ENCODE peak calls at places on chromosomes 11 and 22, in seven cellular contexts. F is transverse colon, R is prostate gland, W is GM23338, B is suprapubic skin, Z is K562, X is breast epithelium. U is an unnamed sample.

GRCh38 chr11:124867700-124868099 is 2.5 kb downstream of the ROBO3 start:
- DNase-seq in F (no peak), W (peak; percentile 74), R (no peak), X (no peak), Z (peak; percentile 50), B (no peak), U (no peak)

GRCh38 chr11:17351510-17352176 is at the start of gene NCR3LG1:
- DNase-seq in W (peak; percentile 77), F (peak; percentile 85), X (peak; percentile 26), B (peak; percentile 83), Z (peak; percentile 77), R (peak; percentile 23), U (peak; percentile 92)

GRCh38 chr11:132784441-132784840 is 747.9 kb downstream of the OPCML start:
- DNase-seq in F (no peak), B (no peak), X (no peak), W (no peak), Z (no peak), R (no peak), U (peak; percentile 77)

GRCh38 chr22:36599771-36600170 is 70.8 kb upstream of the EIF3D start:
- DNase-seq in F (no peak), W (no peak), X (no peak), B (no peak), Z (no peak), R (no peak), U (no peak)

GRCh38 chr22:49807780-49808708 is 19.6 kb downstream of the BRD1 start:
- DNase-seq in B (no peak), W (no peak), X (no peak), F (no peak), R (no peak), Z (peak; percentile 43), U (no peak)

GRCh38 chr11:97722065-97722464 is 1298.7 kb upstream of the CNTN5 start:
- DNase-seq in X (no peak), B (no peak), R (no peak), Z (no peak), F (no peak), W (no peak), U (no peak)

GRCh38 chr22:43411981-43412807 is at the start of gene MPPED1:
- DNase-seq in Z (no peak), X (no peak), B (no peak), R (no peak), W (peak; percentile 47), F (no peak), U (no peak)

GRCh38 chr22:36590441-36591056 is 61.6 kb upstream of the EIF3D start:
- DNase-seq in R (no peak), X (no peak), Z (no peak), F (no peak), W (no peak), B (no peak), U (no peak)

GRCh38 chr11:27285761-27286160 is 77.3 kb downstream of the CCDC34 start:
- DNase-seq in B (no peak), F (no peak), X (no peak), R (no peak), Z (no peak), W (no peak), U (no peak)

GRCh38 chr11:28666632-28667031 is 558.4 kb downstream of the METTL15 start:
- DNase-seq in W (no peak), F (no peak), Z (no peak), B (no peak), X (no peak), R (no peak), U (no peak)

GRCh38 chr11:113618360-113618759 is 87.7 kb downstream of the TMPRSS5 start:
- DNase-seq in Z (no peak), R (no peak), X (peak; percentile 45), F (no peak), W (no peak), B (no peak), U (no peak)

GRCh38 chr22:48335442-48336139 is 1492.1 kb downstream of the BRD1 start:
- DNase-seq in F (no peak), X (no peak), B (peak; percentile 70), W (no peak), Z (no peak), R (no peak), U (no peak)

GRCh38 chr11:60785136-60785535 is at the start of gene MS4A10:
- DNase-seq in W (no peak), B (no peak), R (no peak), Z (no peak), F (peak; percentile 62), X (no peak), U (no peak)

GRCh38 chr11:19822531-19822930 is 109.9 kb downstream of the NAV2 start:
- DNase-seq in R (no peak), W (no peak), Z (no peak), B (no peak), X (no peak), F (no peak), U (no peak)

GRCh38 chr11:31340903-31341572 is 28.5 kb downstream of the DCDC1 start:
- DNase-seq in X (no peak), Z (peak; percentile 20), R (no peak), F (no peak), W (peak; percentile 66), B (no peak), U (no peak)

GRCh38 chr11:60316317-60316716 is 10.7 kb upstream of the MS4A6E start:
- DNase-seq in W (no peak), R (no peak), B (no peak), Z (no peak), X (no peak), F (no peak), U (no peak)

GRCh38 chr11:46672381-46672839 is 28.0 kb downstream of the ARHGAP1 start:
- DNase-seq in B (peak; percentile 77), Z (no peak), X (no peak), F (no peak), W (no peak), R (no peak), U (no peak)

GRCh38 chr11:35403765-35404396 is 15.5 kb downstream of the SLC1A2 start:
- DNase-seq in Z (no peak), W (no peak), X (no peak), R (no peak), F (no peak), B (no peak), U (no peak)

GRCh38 chr11:116879789-116880402 is 42.5 kb upstream of the APOA1 start:
- DNase-seq in X (no peak), B (no peak), Z (peak; percentile 34), F (no peak), W (peak; percentile 81), R (peak; percentile 26), U (no peak)

GRCh38 chr22:26471522-26471921 is 12.1 kb downstream of the HPS4 start:
- DNase-seq in Z (no peak), X (no peak), B (no peak), W (no peak), F (no peak), R (no peak), U (no peak)

GRCh38 chr11:91538065-91538464 is 686.6 kb upstream of the FAT3 start:
- DNase-seq in W (no peak), X (no peak), R (no peak), Z (no peak), F (no peak), B (no peak), U (no peak)
- H3K27ac ChIP-seq in W (no peak overlapping the region), X (no peak overlapping the region), R (no peak overlapping the region), Z (no peak overlapping the region), F (no peak overlapping the region), B (no peak overlapping the region), U (no peak overlapping the region)

GRCh38 chr11:71474141-71474770 is 21.3 kb downstream of the NADSYN1 start:
- DNase-seq in R (no peak), B (no peak), X (no peak), Z (no peak), F (no peak), W (no peak), U (no peak)
- TF ChIP-seq POLR2AphosphoS5 in R (no peak), B (no peak), X (no peak), Z (no peak), F (no peak), W (no peak), U (no peak)

GRCh38 chr11:76604652-76605241 is 65.8 kb downstream of the LRRC32 start:
- DNase-seq in X (peak; percentile 19), W (no peak), F (peak; percentile 44), Z (no peak), B (peak; percentile 80), R (no peak), U (peak; percentile 89)
- H3K27ac ChIP-seq in X (peak overlapping the region; percentile 36), W (no peak overlapping the region), F (peak overlapping the region; percentile 53), Z (no peak overlapping the region), B (peak overlapping the region; percentile 52), R (no peak overlapping the region), U (peak overlapping the region; percentile 54)

DNA sequence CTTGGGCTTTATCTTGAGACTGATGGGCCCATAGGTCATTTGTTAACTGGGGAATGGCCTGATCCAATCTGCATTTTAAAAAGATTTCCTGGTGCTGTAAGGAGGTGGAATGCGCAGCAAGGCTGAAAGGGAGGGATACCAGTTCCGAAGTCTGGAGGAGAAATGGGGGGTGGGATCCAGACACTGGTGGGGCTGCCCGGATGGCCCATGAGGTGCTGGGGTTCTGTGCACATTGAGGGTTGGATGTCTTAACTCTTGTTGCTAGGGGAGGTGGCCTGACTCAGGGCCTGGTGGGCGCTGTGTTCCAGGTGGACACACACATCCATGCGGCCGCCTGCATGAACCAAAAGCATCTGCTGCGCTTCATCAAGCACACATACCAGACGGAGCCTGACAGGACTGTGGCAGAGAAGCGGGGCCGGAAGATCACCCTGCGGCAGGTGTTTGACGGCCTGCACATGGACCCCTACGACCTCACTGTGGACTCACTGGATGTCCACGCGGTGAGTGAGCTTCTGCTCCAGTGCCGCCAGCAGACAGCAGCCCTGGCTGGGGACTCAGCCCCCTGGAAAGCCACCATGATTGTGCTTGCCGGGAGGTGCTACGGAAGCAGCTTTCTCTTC is 38.1 kb downstream of the AMPD3 start:
- DNase-seq in W (no peak), F (no peak), R (no peak), X (no peak), Z (no peak), B (peak; percentile 56), U (peak; percentile 90)
- TF ChIP-seq POLR2AphosphoS5 in W (no peak), F (no peak), R (no peak), X (no peak), Z (no peak), B (no peak), U (no peak)

GRCh38 chr11:24289301-24289700 is 207.6 kb upstream of the LUZP2 start:
- DNase-seq in F (no peak), Z (no peak), W (no peak), R (no peak), X (no peak), B (no peak), U (no peak)
- H3K27ac ChIP-seq in F (no peak overlapping the region), Z (no peak overlapping the region), W (no peak overlapping the region), R (no peak overlapping the region), X (no peak overlapping the region), B (no peak overlapping the region), U (no peak overlapping the region)

DNA sequence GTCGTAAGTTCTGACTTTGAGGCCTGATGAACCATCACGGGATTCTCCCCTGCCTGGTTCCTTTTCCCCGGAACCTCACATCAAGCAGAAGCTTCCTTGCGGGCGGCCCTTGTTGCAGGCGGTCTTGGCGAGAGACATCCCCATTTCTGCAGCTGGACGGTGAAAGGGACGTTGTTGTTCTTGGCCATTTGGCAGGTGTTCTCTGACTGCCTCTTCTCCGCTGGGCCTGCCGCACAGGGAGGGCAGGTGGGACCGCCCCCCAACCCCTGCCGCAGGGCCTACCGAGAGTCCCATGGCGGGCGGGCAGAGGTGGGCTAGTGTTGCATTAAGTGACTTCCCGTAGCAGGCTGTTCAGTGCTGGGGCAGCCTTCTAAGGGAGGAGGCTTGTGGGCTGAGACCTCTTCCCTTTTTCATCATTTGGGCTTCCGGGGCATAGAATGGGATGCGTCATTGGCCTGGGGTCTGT is 26.9 kb upstream of the GRAMD4 start:
- DNase-seq in Z (no peak), W (no peak), X (no peak), R (no peak), F (peak; percentile 55), B (no peak), U (no peak)
- TF ChIP-seq POLR2AphosphoS5 in Z (no peak), W (no peak), X (no peak), R (no peak), F (peak; percentile 46), B (no peak), U (no peak)

GRCh38 chr11:2386591-2386990 is 9.5 kb downstream of the CD81 start:
- DNase-seq in B (no peak), F (no peak), W (no peak), X (no peak), R (no peak), Z (no peak), U (no peak)
- H3K27ac ChIP-seq in B (peak overlapping the region; percentile 51), F (peak overlapping the region; percentile 99), W (no peak overlapping the region), X (peak overlapping the region; percentile 73), R (peak overlapping the region; percentile 71), Z (no peak overlapping the region), U (peak overlapping the region; percentile 100)

U was measured in esophagus muscularis mucosa.